ENCODE peak calls at places on chromosomes 7 and 10, in ten cellular contexts. B, R, F, E, H, I, K, N, A and G are unnamed samples.

GRCh38 chr10:6512182-6512581 is 67.9 kb downstream of the PRKCQ start:
- DNase-seq in H (no peak), B (no peak), F (no peak), N (no peak), I (no peak), R (no peak), K (no peak), A (no peak), E (no peak), G (no peak)

GRCh38 chr10:78299861-78300453 is 266.3 kb downstream of the RPS24 start:
- DNase-seq in E (peak; percentile 2), F (no peak), K (peak; percentile 48), I (no peak), N (no peak), H (no peak), B (peak; percentile 47), A (no peak), R (peak; percentile 88), G (no peak)

GRCh38 chr7:134083766-134084487 is 43.2 kb upstream of the LRGUK start:
- DNase-seq in H (no peak), N (no peak), I (no peak), A (no peak), E (no peak), R (no peak), K (no peak), F (no peak), B (no peak), G (no peak)

GRCh38 chr10:132914732-132915131 is 27.6 kb downstream of the CFAP46 start:
- DNase-seq in F (no peak), K (no peak), I (no peak), A (no peak), N (no peak), H (no peak), B (no peak), E (no peak), R (peak; percentile 51), G (no peak)

GRCh38 chr10:70557876-70558275 is 44.7 kb downstream of the PRF1 start:
- DNase-seq in F (no peak), K (no peak), I (no peak), H (no peak), E (no peak), N (no peak), B (no peak), A (no peak), R (no peak), G (no peak)

GRCh38 chr7:28205505-28205904 is 24.9 kb upstream of the JAZF1 start:
- DNase-seq in N (no peak), K (no peak), I (no peak), A (no peak), R (no peak), E (peak; percentile 27), B (no peak), F (no peak), H (no peak), G (no peak)

GRCh38 chr7:138120140-138120827 is 44.0 kb downstream of the AKR1D1 start:
- DNase-seq in N (no peak), K (no peak), A (no peak), H (no peak), B (no peak), E (no peak), R (no peak), F (no peak), I (no peak), G (no peak)

GRCh38 chr7:82810558-82811259 is 352.0 kb downstream of the PCLO start:
- DNase-seq in R (no peak), E (peak; percentile 45), F (peak; percentile 44), I (peak; percentile 44), N (no peak), A (peak; percentile 26), H (peak; percentile 16), B (no peak), K (no peak), G (peak; percentile 24)

GRCh38 chr10:75209325-75210192 is 1.0 kb upstream of the VDAC2 start:
- DNase-seq in R (peak; percentile 95), K (peak; percentile 85), I (no peak), F (peak; percentile 88), B (peak; percentile 85), E (no peak), N (peak; percentile 64), H (peak; percentile 73), A (peak; percentile 79), G (no peak)

GRCh38 chr10:93406367-93407145 is 75.6 kb downstream of the MYOF start:
- DNase-seq in N (no peak), E (no peak), F (no peak), B (no peak), H (no peak), R (no peak), A (no peak), I (no peak), K (no peak), G (no peak)

GRCh38 chr10:12279281-12279680 is 70.1 kb upstream of the CAMK1D start:
- DNase-seq in K (no peak), I (no peak), B (no peak), R (no peak), N (no peak), E (no peak), A (no peak), F (no peak), H (no peak), G (no peak)

GRCh38 chr10:61835069-61835908 is 66.2 kb upstream of the ARID5B start:
- DNase-seq in K (no peak), B (no peak), F (peak; percentile 59), I (peak; percentile 5), H (no peak), E (peak; percentile 71), R (no peak), A (no peak), N (no peak), G (no peak)

GRCh38 chr10:114751856-114752255 is 69.7 kb upstream of the FHIP2A start:
- DNase-seq in N (no peak), A (no peak), H (no peak), B (no peak), F (no peak), I (no peak), K (no peak), R (no peak), E (no peak), G (no peak)

GRCh38 chr7:20846791-20847190 is 60.1 kb upstream of the SP8 start:
- DNase-seq in N (no peak), B (no peak), K (no peak), R (no peak), H (no peak), E (no peak), A (no peak), F (no peak), I (no peak), G (no peak)

GRCh38 chr10:20683345-20683744 is 213.8 kb downstream of the NEBL start:
- DNase-seq in K (no peak), F (no peak), I (no peak), H (no peak), E (no peak), A (no peak), N (no peak), R (no peak), B (no peak), G (no peak)

GRCh38 chr7:92797693-92798092 is 38.7 kb downstream of the CDK6 start:
- DNase-seq in N (no peak), H (no peak), F (peak; percentile 29), K (peak; percentile 60), B (no peak), E (no peak), R (no peak), I (no peak), A (no peak), G (no peak)

GRCh38 chr7:3157541-3158287 is 114.0 kb upstream of the CARD11 start:
- DNase-seq in A (peak; percentile 8), B (no peak), H (no peak), N (no peak), I (no peak), K (no peak), R (peak; percentile 71), F (no peak), E (no peak), G (no peak)

GRCh38 chr10:66982792-66983481 is 57.1 kb downstream of the LRRTM3 start:
- DNase-seq in E (no peak), I (no peak), A (no peak), B (no peak), N (no peak), K (no peak), H (no peak), F (peak; percentile 2), R (no peak), G (no peak)

GRCh38 chr10:42949287-42949686 is 127.6 kb upstream of the RET start:
- DNase-seq in R (no peak), B (no peak), N (no peak), A (no peak), F (no peak), I (no peak), E (no peak), H (no peak), K (no peak), G (no peak)

GRCh38 chr7:140003913-140004382 is 58.8 kb downstream of the PARP12 start:
- DNase-seq in I (no peak), F (peak; percentile 75), K (no peak), H (peak; percentile 79), N (no peak), A (no peak), R (peak; percentile 41), E (peak; percentile 47), B (no peak), G (no peak)

GRCh38 chr10:75234683-75235374 is 928 bp downstream of the COMTD1 start:
- DNase-seq in F (peak; percentile 78), K (peak; percentile 73), E (no peak), R (peak; percentile 95), H (no peak), I (no peak), B (peak; percentile 39), N (no peak), A (no peak), G (no peak)

GRCh38 chr10:76172020-76172419 is 740.6 kb downstream of the LRMDA start:
- DNase-seq in F (no peak), N (no peak), I (no peak), H (no peak), E (no peak), K (no peak), A (no peak), R (no peak), B (no peak), G (no peak)

GRCh38 chr7:101968720-101969466 is 151.5 kb downstream of the CUX1 start:
- DNase-seq in R (peak; percentile 32), A (no peak), E (no peak), I (no peak), F (no peak), K (no peak), H (no peak), N (no peak), B (no peak), G (no peak)

GRCh38 chr10:20073164-20073563 is 256.9 kb downstream of the PLXDC2 start:
- DNase-seq in E (no peak), B (no peak), N (no peak), F (no peak), K (no peak), R (no peak), I (no peak), A (no peak), H (no peak), G (no peak)

GRCh38 chr10:15433850-15434537 is 62.9 kb upstream of the FAM171A1 start:
- DNase-seq in F (peak; percentile 60), B (no peak), I (peak; percentile 44), R (no peak), K (no peak), A (peak; percentile 40), E (peak; percentile 38), H (peak; percentile 66), N (no peak), G (no peak)

GRCh38 chr7:152145853-152146466 is 120.5 kb downstream of the GALNT11 start:
- DNase-seq in I (no peak), N (no peak), E (peak; percentile 22), H (no peak), A (peak; percentile 28), F (peak; percentile 26), B (no peak), R (no peak), K (no peak), G (no peak)

GRCh38 chr10:78164687-78165086 is 131.0 kb downstream of the RPS24 start:
- DNase-seq in F (no peak), K (no peak), H (no peak), I (no peak), R (no peak), E (no peak), A (no peak), N (no peak), B (no peak), G (no peak)

GRCh38 chr7:20122073-20122472 is 95.1 kb downstream of the MACC1 start:
- DNase-seq in H (no peak), A (no peak), I (no peak), R (no peak), K (no peak), B (no peak), E (no peak), F (no peak), N (no peak), G (no peak)